ENCODE peak calls at places on chromosomes 13 and 19, in eight cellular contexts. J, R, B, I, Q, Y, X and W are unnamed samples.

GRCh38 chr13:113932060-113932459 is 41.8 kb downstream of the C13orf46 start:
- DNase-seq in J (no peak), R (no peak), B (no peak), I (no peak), Q (no peak), Y (no peak), X (no peak), W (no peak)

GRCh38 chr13:100090861-100091260 is 2.0 kb downstream of the PCCA start:
- DNase-seq in J (no peak), R (no peak), B (no peak), I (no peak), Q (no peak), Y (no peak), X (no peak), W (no peak)

GRCh38 chr13:44795176-44795575 is 194.1 kb downstream of the NUFIP1 start:
- DNase-seq in J (no peak), R (no peak), B (no peak), I (no peak), Q (no peak), Y (no peak), X (no peak), W (no peak)

GRCh38 chr13:62123409-62123808 is 707.8 kb upstream of the PCDH20 start:
- DNase-seq in J (no peak), R (no peak), B (no peak), I (no peak), Q (no peak), Y (no peak), X (no peak), W (no peak)

GRCh38 chr13:79197933-79198332 is 208.1 kb downstream of the RBM26 start:
- DNase-seq in J (no peak), R (no peak), B (no peak), I (no peak), Q (no peak), Y (no peak), X (no peak), W (no peak)

GRCh38 chr13:51026016-51026415 is 85.1 kb downstream of the C13orf42 start:
- DNase-seq in J (no peak), R (peak), B (no peak), I (no peak), Q (peak), Y (no peak), X (no peak), W (no peak)

GRCh38 chr13:71797487-71797886 is 69.5 kb downstream of the DACH1 start:
- DNase-seq in J (no peak), R (no peak), B (no peak), I (peak), Q (no peak), Y (no peak), X (no peak), W (no peak)

GRCh38 chr13:112756967-112757758 is 67.3 kb downstream of the ATP11A start:
- DNase-seq in J (no peak), R (no peak), B (no peak), I (no peak), Q (no peak), Y (no peak), X (no peak), W (no peak)

GRCh38 chr19:38433268-38433733 is at the start of gene RYR1:
- DNase-seq in J (peak), R (no peak), B (peak), I (peak), Q (peak), Y (no peak), X (peak), W (peak)

GRCh38 chr19:48354332-48354992 is 9.3 kb downstream of the TMEM143 start:
- DNase-seq in J (no peak), R (no peak), B (no peak), I (no peak), Q (no peak), Y (no peak), X (no peak), W (no peak)

GRCh38 chr13:27474751-27475268 is 24.4 kb upstream of the MTIF3 start:
- DNase-seq in J (no peak), R (no peak), B (no peak), I (no peak), Q (no peak), Y (no peak), X (no peak), W (no peak)

GRCh38 chr19:46221981-46222610 is 7.4 kb upstream of the IGFL1 start:
- DNase-seq in J (no peak), R (peak), B (peak), I (peak), Q (no peak), Y (no peak), X (peak), W (no peak)

GRCh38 chr13:33723365-33723764 is 94.6 kb upstream of the RFC3 start:
- DNase-seq in J (no peak), R (no peak), B (no peak), I (no peak), Q (no peak), Y (no peak), X (no peak), W (no peak)

GRCh38 chr19:19475845-19476828 is 39.2 kb downstream of the TSSK6 start:
- DNase-seq in J (no peak), R (no peak), B (peak), I (no peak), Q (no peak), Y (no peak), X (no peak), W (no peak)

GRCh38 chr19:48719263-48720171 is at the start of gene MAMSTR:
- DNase-seq in J (no peak), R (no peak), B (no peak), I (no peak), Q (no peak), Y (no peak), X (no peak), W (no peak)

GRCh38 chr13:50352720-50353491 is 337.7 kb downstream of the KCNRG start:
- DNase-seq in J (no peak), R (no peak), B (no peak), I (no peak), Q (no peak), Y (no peak), X (no peak), W (no peak)

GRCh38 chr13:27980280-27980998 is 8.1 kb downstream of the URAD start:
- DNase-seq in J (no peak), R (no peak), B (no peak), I (no peak), Q (peak), Y (no peak), X (no peak), W (no peak)

GRCh38 chr13:29596064-29596418 is 553 bp upstream of the SLC7A1 start:
- DNase-seq in J (no peak), R (no peak), B (no peak), I (no peak), Q (no peak), Y (no peak), X (no peak), W (no peak)

GRCh38 chr13:29597246-29597645 is 1.8 kb upstream of the SLC7A1 start:
- DNase-seq in J (no peak), R (no peak), B (no peak), I (no peak), Q (no peak), Y (no peak), X (no peak), W (no peak)

GRCh38 chr13:29594310-29594709 is 1.2 kb downstream of the SLC7A1 start:
- DNase-seq in J (no peak), R (no peak), B (peak), I (peak), Q (peak), Y (peak), X (no peak), W (peak)

GRCh38 chr13:29594710-29595379 is 643 bp downstream of the SLC7A1 start:
- DNase-seq in J (peak), R (no peak), B (peak), I (peak), Q (peak), Y (no peak), X (peak), W (peak)

GRCh38 chr13:29595380-29596063 is at the start of gene SLC7A1:
- DNase-seq in J (peak), R (no peak), B (peak), I (peak), Q (peak), Y (peak), X (peak), W (peak)
- TF ChIP-seq CTCF in J (no peak), R (no peak), B (no peak), I (no peak), Q (no peak), Y (no peak), X (no peak), W (no peak)

GRCh38 chr13:23705578-23705977 is 135.4 kb downstream of the TNFRSF19 start:
- DNase-seq in J (no peak), R (no peak), B (no peak), I (no peak), Q (no peak), Y (no peak), X (no peak), W (no peak)

GRCh38 chr13:23709521-23709920 is 139.3 kb downstream of the TNFRSF19 start:
- DNase-seq in J (no peak), R (no peak), B (peak), I (no peak), Q (no peak), Y (no peak), X (no peak), W (no peak)

GRCh38 chr13:23711355-23711754 is 141.1 kb downstream of the TNFRSF19 start:
- DNase-seq in J (no peak), R (no peak), B (no peak), I (no peak), Q (no peak), Y (no peak), X (no peak), W (no peak)

GRCh38 chr13:23710366-23710765 is 140.2 kb downstream of the TNFRSF19 start:
- DNase-seq in J (no peak), R (no peak), B (no peak), I (no peak), Q (no peak), Y (no peak), X (no peak), W (no peak)

GRCh38 chr13:23707674-23708073 is 137.5 kb downstream of the TNFRSF19 start:
- DNase-seq in J (no peak), R (no peak), B (no peak), I (no peak), Q (no peak), Y (no peak), X (no peak), W (no peak)
- TF ChIP-seq CTCF in J (no peak), R (no peak), B (peak), I (no peak), Q (no peak), Y (peak), X (no peak), W (no peak)

GRCh38 chr19:17967258-17968051 is 548 bp downstream of the KCNN1 start:
- DNase-seq in J (no peak), R (no peak), B (no peak), I (no peak), Q (no peak), Y (no peak), X (no peak), W (peak)

GRCh38 chr19:17965370-17966114 is 1.4 kb upstream of the KCNN1 start:
- DNase-seq in J (no peak), R (no peak), B (no peak), I (no peak), Q (no peak), Y (no peak), X (no peak), W (no peak)

GRCh38 chr19:17966115-17966455 is 822 bp upstream of the KCNN1 start:
- DNase-seq in J (no peak), R (no peak), B (no peak), I (no peak), Q (no peak), Y (no peak), X (no peak), W (no peak)

GRCh38 chr19:17966497-17967257 is at the start of gene KCNN1:
- DNase-seq in J (no peak), R (no peak), B (peak), I (peak), Q (no peak), Y (no peak), X (no peak), W (peak)

DNA sequence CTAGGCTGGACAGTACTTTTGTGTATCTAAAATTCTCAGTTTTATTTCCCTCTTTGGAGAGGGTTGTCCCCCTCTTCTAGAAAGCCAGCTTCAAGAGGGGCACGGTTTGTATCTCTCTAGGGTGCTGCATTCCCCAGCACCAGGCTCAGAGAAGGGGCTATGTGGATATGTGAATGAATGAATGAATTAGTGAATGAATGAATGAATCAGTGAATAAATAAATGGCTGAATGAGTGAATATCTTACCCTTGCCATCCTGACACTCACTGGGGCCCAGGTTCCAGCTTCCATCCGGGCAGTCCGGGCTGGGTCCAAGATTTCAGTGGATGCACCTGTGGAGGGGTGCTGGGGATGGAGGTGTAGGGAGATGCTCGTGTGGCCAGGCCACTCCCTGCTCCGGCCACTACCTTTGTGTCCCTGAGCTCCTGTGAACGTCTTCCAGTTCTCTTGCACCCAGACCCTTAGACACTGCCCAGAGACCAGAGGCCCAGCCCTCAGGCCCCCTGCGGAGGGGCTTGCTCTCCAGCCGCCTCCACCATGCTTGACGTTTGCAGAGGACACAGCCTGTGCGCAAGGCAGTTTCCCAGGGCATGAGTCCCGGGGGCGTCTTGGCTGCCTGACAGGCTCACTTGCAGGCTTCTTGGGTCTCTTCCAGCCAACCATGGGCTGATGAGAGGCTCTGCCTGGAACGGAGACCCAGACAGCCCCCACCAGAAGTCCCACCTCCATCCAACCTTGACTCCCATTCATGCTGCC is 2.8 kb upstream of the KCNN1 start:
- DNase-seq in J (no peak), R (no peak), B (no peak), I (no peak), Q (no peak), Y (no peak), X (no peak), W (no peak)
- TF ChIP-seq CTCF in J (no peak), R (no peak), B (no peak), I (no peak), Q (no peak), Y (no peak), X (no peak), W (no peak)

DNA sequence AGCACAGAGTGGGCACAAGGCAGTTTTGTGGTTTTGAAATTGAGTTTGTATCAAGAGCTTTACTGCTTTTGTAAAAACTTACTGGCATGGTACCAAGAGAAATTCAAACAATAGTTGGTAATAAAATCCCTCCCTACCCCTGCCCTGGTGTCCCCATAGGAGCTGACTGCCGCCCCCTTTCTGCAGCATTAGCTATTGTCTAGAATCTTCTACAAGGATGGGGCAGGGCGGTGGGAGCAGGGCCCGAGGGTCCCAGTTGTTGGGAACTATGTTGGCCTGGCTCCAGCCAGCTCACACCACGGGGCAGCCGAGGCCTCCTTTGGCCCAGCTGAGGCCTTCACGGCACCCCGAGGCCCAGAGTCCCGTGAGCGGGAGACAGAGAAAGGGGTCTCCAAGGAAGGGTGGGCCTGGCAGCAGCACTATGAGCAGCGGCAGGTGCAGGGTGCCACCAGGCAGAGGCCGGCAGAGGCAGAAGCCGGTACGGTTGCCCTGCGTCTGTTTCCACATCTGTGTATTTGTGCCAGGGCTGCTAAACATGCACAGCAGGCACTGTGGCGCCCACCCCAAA is 57.9 kb downstream of the KDM4B start:
- DNase-seq in J (no peak), R (no peak), B (no peak), I (no peak), Q (no peak), Y (no peak), X (no peak), W (no peak)
- TF ChIP-seq CTCF in J (no peak), R (no peak), B (no peak), I (no peak), Q (no peak), Y (peak), X (no peak), W (no peak)

GRCh38 chr13:30832845-30833332 is 73.2 kb upstream of the MEDAG start:
- DNase-seq in J (no peak), R (no peak), B (peak), I (peak), Q (peak), Y (no peak), X (peak), W (peak)
- TF ChIP-seq CTCF in J (no peak), R (no peak), B (no peak), I (no peak), Q (no peak), Y (no peak), X (no peak), W (no peak)

GRCh38 chr13:102940143-102940542 is 94.3 kb downstream of the ERCC5 start:
- DNase-seq in J (no peak), R (no peak), B (no peak), I (no peak), Q (no peak), Y (no peak), X (no peak), W (no peak)
- TF ChIP-seq CTCF in J (no peak), R (no peak), B (no peak), I (no peak), Q (no peak), Y (peak), X (no peak), W (no peak)

DNA sequence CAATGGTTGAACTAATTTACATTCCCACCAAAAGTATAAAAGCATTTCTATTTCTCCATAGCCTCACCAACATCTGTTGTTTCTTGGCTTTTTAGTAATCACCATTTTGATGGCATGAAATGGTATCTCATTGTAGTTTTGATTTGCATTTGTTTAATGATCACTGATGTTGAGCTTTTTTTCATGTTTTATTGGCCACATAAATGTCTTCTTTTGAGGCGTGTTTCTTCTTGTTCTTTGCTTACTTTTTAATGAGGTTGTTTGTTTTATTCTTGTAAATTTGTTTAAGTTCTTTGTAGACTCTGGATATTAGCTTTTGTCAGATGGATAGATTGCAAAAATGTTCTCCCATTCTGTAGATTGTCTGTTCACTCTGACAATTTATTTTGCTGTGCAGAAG is 28.2 kb downstream of the ZNF714 start:
- DNase-seq in J (no peak), R (no peak), B (no peak), I (no peak), Q (no peak), Y (no peak), X (no peak), W (no peak)
- TF ChIP-seq CTCF in J (no peak), R (no peak), B (no peak), I (no peak), Q (no peak), Y (no peak), X (no peak), W (no peak)

GRCh38 chr19:44740351-44740824 is 8.1 kb upstream of the BCL3 start:
- DNase-seq in J (no peak), R (no peak), B (no peak), I (no peak), Q (peak), Y (no peak), X (no peak), W (no peak)
- TF ChIP-seq CTCF in J (no peak), R (no peak), B (no peak), I (no peak), Q (no peak), Y (no peak), X (no peak), W (no peak)